ENCODE peak calls at places on chromosome 19, in six cellular contexts. One of them, this sample, is unnamed.

GRCh38 chr19:1068111-1069001 is 1.4 kb downstream of the ARHGAP45 start:
- DNase-seq in activated T-cell treated with anti-CD3 and anti-CD28 coated beads for 1 hour: peak
- DNase-seq in NCI-H146: no peak
- DNase-seq in GM19239: peak
- DNase-seq in EH: no peak
- DNase-seq in A673: no peak
- DNase-seq in this sample: peak

GRCh38 chr19:51830263-51830662 is 35.3 kb downstream of the FPR3 start:
- DNase-seq in activated T-cell treated with anti-CD3 and anti-CD28 coated beads for 1 hour: no peak
- DNase-seq in NCI-H146: no peak
- DNase-seq in GM19239: no peak
- DNase-seq in EH: no peak
- DNase-seq in A673: peak
- DNase-seq in this sample: no peak

GRCh38 chr19:57813919-57814504 is 701 bp downstream of the ZNF552 start:
- DNase-seq in activated T-cell treated with anti-CD3 and anti-CD28 coated beads for 1 hour: no peak
- DNase-seq in NCI-H146: peak
- DNase-seq in GM19239: no peak
- DNase-seq in EH: peak
- DNase-seq in A673: no peak
- DNase-seq in this sample: no peak

GRCh38 chr19:46076951-46077814 is 36.4 kb upstream of the IGFL4 start:
- DNase-seq in activated T-cell treated with anti-CD3 and anti-CD28 coated beads for 1 hour: no peak
- DNase-seq in NCI-H146: peak
- DNase-seq in GM19239: peak
- DNase-seq in EH: peak
- DNase-seq in A673: peak
- DNase-seq in this sample: no peak

GRCh38 chr19:13154911-13155471 is 4.8 kb downstream of the IER2 start:
- DNase-seq in activated T-cell treated with anti-CD3 and anti-CD28 coated beads for 1 hour: peak
- DNase-seq in NCI-H146: peak
- DNase-seq in GM19239: no peak
- DNase-seq in EH: peak
- DNase-seq in A673: peak
- DNase-seq in this sample: peak

GRCh38 chr19:13098291-13099072 is 4.2 kb downstream of the LYL1 start:
- DNase-seq in activated T-cell treated with anti-CD3 and anti-CD28 coated beads for 1 hour: no peak
- DNase-seq in NCI-H146: no peak
- DNase-seq in GM19239: no peak
- DNase-seq in EH: peak
- DNase-seq in A673: peak
- DNase-seq in this sample: no peak

GRCh38 chr19:47786566-47786965 is 8.1 kb downstream of the SELENOW start:
- DNase-seq in activated T-cell treated with anti-CD3 and anti-CD28 coated beads for 1 hour: no peak
- DNase-seq in NCI-H146: no peak
- DNase-seq in GM19239: no peak
- DNase-seq in EH: no peak
- DNase-seq in A673: no peak
- DNase-seq in this sample: no peak

GRCh38 chr19:39996218-39996810 is 546 bp upstream of the ZNF546 start:
- DNase-seq in activated T-cell treated with anti-CD3 and anti-CD28 coated beads for 1 hour: no peak
- DNase-seq in NCI-H146: peak
- DNase-seq in GM19239: peak
- DNase-seq in EH: peak
- DNase-seq in A673: peak
- DNase-seq in this sample: no peak

GRCh38 chr19:44869728-44870470 is 21.2 kb upstream of the TOMM40 start:
- DNase-seq in activated T-cell treated with anti-CD3 and anti-CD28 coated beads for 1 hour: no peak
- DNase-seq in NCI-H146: no peak
- DNase-seq in GM19239: no peak
- DNase-seq in EH: peak
- DNase-seq in A673: no peak
- DNase-seq in this sample: no peak

GRCh38 chr19:566403-566802 is 6.0 kb upstream of the BSG start:
- DNase-seq in activated T-cell treated with anti-CD3 and anti-CD28 coated beads for 1 hour: no peak
- DNase-seq in NCI-H146: no peak
- DNase-seq in GM19239: no peak
- DNase-seq in EH: peak
- DNase-seq in A673: peak
- DNase-seq in this sample: no peak

GRCh38 chr19:55452381-55453325 is 8.8 kb downstream of the ISOC2 start:
- DNase-seq in activated T-cell treated with anti-CD3 and anti-CD28 coated beads for 1 hour: no peak
- DNase-seq in NCI-H146: peak
- DNase-seq in GM19239: no peak
- DNase-seq in EH: peak
- DNase-seq in A673: peak
- DNase-seq in this sample: peak

GRCh38 chr19:52962394-52963228 is at the start of gene ZNF816:
- DNase-seq in activated T-cell treated with anti-CD3 and anti-CD28 coated beads for 1 hour: peak
- DNase-seq in NCI-H146: peak
- DNase-seq in GM19239: peak
- DNase-seq in EH: peak
- DNase-seq in A673: peak
- DNase-seq in this sample: peak

GRCh38 chr19:41914906-41915247 is 13.4 kb downstream of the ERFL start:
- DNase-seq in activated T-cell treated with anti-CD3 and anti-CD28 coated beads for 1 hour: no peak
- DNase-seq in NCI-H146: no peak
- DNase-seq in GM19239: no peak
- DNase-seq in EH: no peak
- DNase-seq in A673: no peak
- DNase-seq in this sample: no peak

GRCh38 chr19:7863971-7864718 is 10.0 kb downstream of the PRR36 start:
- DNase-seq in activated T-cell treated with anti-CD3 and anti-CD28 coated beads for 1 hour: no peak
- DNase-seq in NCI-H146: no peak
- DNase-seq in GM19239: no peak
- DNase-seq in EH: no peak
- DNase-seq in A673: no peak
- DNase-seq in this sample: no peak

GRCh38 chr19:45972081-45972943 is 1.4 kb downstream of the NOVA2 start:
- DNase-seq in activated T-cell treated with anti-CD3 and anti-CD28 coated beads for 1 hour: no peak
- DNase-seq in NCI-H146: no peak
- DNase-seq in GM19239: no peak
- DNase-seq in EH: no peak
- DNase-seq in A673: no peak
- DNase-seq in this sample: no peak

GRCh38 chr19:45470147-45471081 is 2.6 kb downstream of the FOSB start:
- DNase-seq in activated T-cell treated with anti-CD3 and anti-CD28 coated beads for 1 hour: no peak
- DNase-seq in NCI-H146: no peak
- DNase-seq in GM19239: no peak
- DNase-seq in EH: peak
- DNase-seq in A673: no peak
- DNase-seq in this sample: no peak

GRCh38 chr19:58052256-58052655 is 6.8 kb upstream of the ZNF135 start:
- DNase-seq in activated T-cell treated with anti-CD3 and anti-CD28 coated beads for 1 hour: no peak
- DNase-seq in NCI-H146: no peak
- DNase-seq in GM19239: no peak
- DNase-seq in EH: no peak
- DNase-seq in A673: no peak
- DNase-seq in this sample: no peak

GRCh38 chr19:50451223-50451534 is 18.5 kb downstream of the MYBPC2 start:
- DNase-seq in activated T-cell treated with anti-CD3 and anti-CD28 coated beads for 1 hour: no peak
- DNase-seq in NCI-H146: no peak
- DNase-seq in GM19239: no peak
- DNase-seq in EH: no peak
- DNase-seq in A673: no peak
- DNase-seq in this sample: no peak

GRCh38 chr19:1360818-1361461 is 22.8 kb upstream of the NDUFS7 start:
- DNase-seq in activated T-cell treated with anti-CD3 and anti-CD28 coated beads for 1 hour: no peak
- DNase-seq in NCI-H146: no peak
- DNase-seq in GM19239: no peak
- DNase-seq in EH: peak
- DNase-seq in A673: peak
- DNase-seq in this sample: no peak